ENCODE peak calls at places on chromosomes 6 and 20, in four cellular contexts. U, N, C and A are unnamed samples.

GRCh38 chr20:37681384-37681977 is 12.3 kb upstream of the CTNNBL1 start:
- DNase-seq in U (no peak), N (no peak), C (no peak), A (peak)

GRCh38 chr20:17806739-17807441 is 107.1 kb downstream of the BANF2 start:
- DNase-seq in U (peak), N (no peak), C (peak), A (no peak)

GRCh38 chr6:11174245-11174616 is 58.2 kb downstream of the NEDD9 start:
- DNase-seq in U (peak), N (no peak), C (no peak), A (no peak)

GRCh38 chr20:36040571-36040970 is 72.2 kb downstream of the CNBD2 start:
- DNase-seq in U (no peak), N (no peak), C (no peak), A (no peak)

GRCh38 chr20:33373735-33374605 is 27.3 kb downstream of the CDK5RAP1 start:
- DNase-seq in U (no peak), N (no peak), C (peak), A (peak)

GRCh38 chr6:57421503-57421902 is 104.1 kb downstream of the PRIM2 start:
- DNase-seq in U (no peak), N (no peak), C (no peak), A (no peak)

GRCh38 chr6:129104560-129104959 is 221.6 kb downstream of the LAMA2 start:
- DNase-seq in U (no peak), N (no peak), C (no peak), A (no peak)

GRCh38 chr6:79005024-79005423 is 73.0 kb downstream of the PHIP start:
- DNase-seq in U (no peak), N (no peak), C (peak), A (no peak)

GRCh38 chr6:14121936-14122344 is 4.4 kb downstream of the CD83 start:
- DNase-seq in U (no peak), N (no peak), C (no peak), A (no peak)

GRCh38 chr6:125693480-125693879 is 56.0 kb upstream of the HEY2 start:
- DNase-seq in U (no peak), N (no peak), C (no peak), A (no peak)

GRCh38 chr20:63232235-63233060 is 3.3 kb upstream of the BIRC7 start:
- DNase-seq in U (no peak), N (no peak), C (peak), A (peak)

GRCh38 chr6:90319979-90320667 is 23.5 kb upstream of the BACH2 start:
- DNase-seq in U (no peak), N (no peak), C (no peak), A (no peak)

GRCh38 chr20:63344616-63345327 is 16.4 kb downstream of the CHRNA4 start:
- DNase-seq in U (no peak), N (no peak), C (peak), A (no peak)

GRCh38 chr6:94862116-94862515 is 715.2 kb upstream of the MANEA start:
- DNase-seq in U (no peak), N (no peak), C (no peak), A (no peak)

GRCh38 chr6:35219683-35220326 is 6.0 kb downstream of the SCUBE3 start:
- DNase-seq in U (no peak), N (no peak), C (no peak), A (no peak)

GRCh38 chr20:10133532-10133931 is 85.1 kb upstream of the SNAP25 start:
- DNase-seq in U (no peak), N (no peak), C (no peak), A (no peak)

GRCh38 chr6:35014786-35015185 is 125.7 kb downstream of the ANKS1A start:
- DNase-seq in U (no peak), N (no peak), C (peak), A (no peak)

GRCh38 chr6:143336446-143337152 is 113.9 kb downstream of the ADAT2 start:
- DNase-seq in U (no peak), N (no peak), C (peak), A (no peak)

GRCh38 chr20:38883081-38883980 is 42.9 kb upstream of the FAM83D start:
- DNase-seq in U (no peak), N (peak), C (peak), A (no peak)